ENCODE peak calls at places on chromosomes 16 and 17, in six cellular contexts. Z, V, G, M, C and O are unnamed samples.

GRCh38 chr17:82030470-82031302 is 792 bp upstream of the RAC3 start:
- DNase-seq in V (peak; percentile 96), M (peak; percentile 83), Z (peak; percentile 89), C (peak; percentile 95), G (peak; percentile 87), O (peak; percentile 93)

GRCh38 chr16:85157813-85158701 is 45.8 kb upstream of the CIBAR2 start:
- DNase-seq in M (no peak), C (peak; percentile 83), V (no peak), G (no peak), Z (no peak), O (no peak)

GRCh38 chr16:17331071-17331521 is 139.7 kb downstream of the XYLT1 start:
- DNase-seq in C (no peak), Z (peak; percentile 85), G (peak; percentile 79), M (no peak), V (no peak), O (peak; percentile 82)

GRCh38 chr16:55494994-55495421 is 13.9 kb upstream of the LPCAT2 start:
- DNase-seq in V (no peak), Z (no peak), C (peak; percentile 47), M (no peak), G (no peak), O (peak; percentile 75)

GRCh38 chr17:48024149-48025039 is 13.2 kb downstream of the COPZ2 start:
- DNase-seq in Z (peak; percentile 77), G (peak; percentile 54), V (peak; percentile 90), M (peak; percentile 36), C (peak; percentile 77), O (peak; percentile 73)

GRCh38 chr16:705748-706188 is at the start of gene FBXL16:
- DNase-seq in V (no peak), Z (no peak), G (no peak), C (peak; percentile 58), M (no peak), O (no peak)

GRCh38 chr17:74192950-74193781 is 10.3 kb upstream of the RPL38 start:
- DNase-seq in M (peak; percentile 57), G (peak; percentile 35), Z (peak; percentile 83), C (no peak), V (no peak), O (peak; percentile 90)

GRCh38 chr17:778096-778495 is 4.0 kb downstream of the GLOD4 start:
- DNase-seq in V (no peak), Z (no peak), C (no peak), M (no peak), G (no peak), O (peak; percentile 24)

GRCh38 chr17:56125830-56126819 is 27.1 kb upstream of the ANKFN1 start:
- DNase-seq in Z (no peak), V (no peak), C (peak; percentile 68), M (peak; percentile 79), G (no peak), O (no peak)

GRCh38 chr17:81337449-81337848 is 42.3 kb upstream of the SLC38A10 start:
- DNase-seq in V (peak; percentile 76), M (no peak), Z (no peak), C (peak; percentile 60), G (no peak), O (peak; percentile 64)

GRCh38 chr16:13864689-13865088 is 55.3 kb upstream of the ERCC4 start:
- DNase-seq in C (no peak), M (no peak), Z (no peak), G (no peak), V (no peak), O (no peak)

GRCh38 chr17:67441052-67441738 is 64.1 kb downstream of the PITPNC1 start:
- DNase-seq in V (no peak), G (peak; percentile 19), M (no peak), C (peak; percentile 73), Z (no peak), O (no peak)

GRCh38 chr17:39222151-39222550 is 3.6 kb downstream of the STAC2 start:
- DNase-seq in G (no peak), C (no peak), Z (peak; percentile 91), M (peak; percentile 57), V (no peak), O (no peak)

GRCh38 chr16:2979669-2980226 is 498 bp downstream of the PKMYT1 start:
- DNase-seq in V (no peak), M (no peak), G (no peak), C (peak; percentile 64), Z (no peak), O (no peak)

GRCh38 chr17:4170639-4171280 is 27.8 kb downstream of the CYB5D2 start:
- DNase-seq in C (no peak), G (no peak), M (no peak), Z (no peak), V (peak; percentile 60), O (no peak)
- H3K36me3 ChIP-seq in C (no peaks in the 10 kb centered on the region), G (no peaks in the 10 kb centered on the region), M (peaks cover 22% of the 10 kb centered on the region), Z (peaks cover 81% of the 10 kb centered on the region), V (peaks cover 95% of the 10 kb centered on the region), O (peaks cover 84% of the 10 kb centered on the region)

GRCh38 chr16:87924041-87924851 is 12.1 kb downstream of the CA5A start:
- DNase-seq in G (no peak), C (no peak), V (peak; percentile 84), M (no peak), Z (no peak), O (no peak)
- TF ChIP-seq CTCF in G (no peak), C (no peak), V (no peak), M (no peak), Z (no peak), O (no peak)

DNA sequence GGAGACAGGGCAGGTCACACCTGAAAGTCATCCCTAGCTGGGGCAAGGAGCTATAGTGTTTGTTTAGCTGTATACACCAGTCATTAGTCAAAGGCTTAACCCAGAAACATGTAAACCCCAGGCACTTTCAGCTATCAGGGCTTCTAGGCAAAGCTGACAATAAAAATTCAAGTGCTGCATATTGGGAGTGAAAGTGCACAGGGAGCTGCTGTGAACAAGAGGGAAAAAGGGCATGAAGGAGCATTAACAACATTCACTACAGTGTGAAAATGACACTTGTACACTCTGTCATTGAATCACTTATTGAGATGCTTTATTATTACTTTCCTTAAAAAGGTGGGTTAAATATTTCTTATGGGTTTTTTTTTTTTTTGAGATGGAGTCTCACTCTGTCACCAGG is 92.8 kb downstream of the HS3ST3B1 start:
- DNase-seq in Z (no peak), V (no peak), C (no peak), M (no peak), G (no peak), O (no peak)
- H3K9me3 ChIP-seq in Z (no peaks in the 10 kb centered on the region), V (peaks cover 37% of the 10 kb centered on the region), C (no peaks in the 10 kb centered on the region), M (no peaks in the 10 kb centered on the region), G (peaks cover 5% of the 10 kb centered on the region), O (peaks cover 6% of the 10 kb centered on the region)

GRCh38 chr17:45283711-45284110 is 21.8 kb upstream of the SPATA32 start:
- DNase-seq in C (no peak), G (no peak), V (no peak), Z (no peak), M (no peak), O (no peak)
- H3K36me3 ChIP-seq in C (no peaks in the 10 kb centered on the region), G (peaks cover 3% of the 10 kb centered on the region), V (peaks cover 69% of the 10 kb centered on the region), Z (peaks cover 38% of the 10 kb centered on the region), M (no peaks in the 10 kb centered on the region), O (peaks cover 25% of the 10 kb centered on the region)